ENCODE peak calls at places on chromosomes 2 and 18, in four cellular contexts. M is GM06990, Z is neural progenitor cell, A is fibroblast of mammary gland. P is an unnamed sample.

GRCh38 chr18:25459814-25460213 is 107.8 kb upstream of the ZNF521 start:
- DNase-seq in A (peak; percentile 5), Z (no peak), M (no peak), P (no peak)

GRCh38 chr2:168120730-168121129 is 126.7 kb downstream of the STK39 start:
- DNase-seq in M (no peak), A (no peak), Z (no peak), P (no peak)

GRCh38 chr2:101152195-101153076 is 1.3 kb upstream of the TBC1D8 start:
- DNase-seq in A (peak; percentile 82), Z (peak; percentile 74), M (peak; percentile 35), P (no peak)

GRCh38 chr2:10139536-10139935 is 17.0 kb downstream of the RRM2 start:
- DNase-seq in A (no peak), M (no peak), Z (no peak), P (no peak)

GRCh38 chr2:151887164-151887563 is 58.9 kb upstream of the ARL5A start:
- DNase-seq in Z (no peak), M (no peak), A (no peak), P (no peak)

GRCh38 chr2:148674063-148675020 is 29.8 kb downstream of the EPC2 start:
- DNase-seq in A (peak; percentile 66), M (peak; percentile 9), Z (peak; percentile 62), P (peak; percentile 49)

GRCh38 chr2:52732849-52733395 is 1034.7 kb upstream of the CHAC2 start:
- DNase-seq in Z (peak; percentile 20), A (no peak), M (no peak), P (no peak)

GRCh38 chr2:120223034-120223912 is at the start of gene TMEM185B:
- DNase-seq in Z (peak; percentile 85), A (peak; percentile 76), M (peak; percentile 90), P (peak; percentile 95)

GRCh38 chr2:102886216-102886893 is 124.5 kb downstream of the TMEM182 start:
- DNase-seq in M (no peak), Z (no peak), A (no peak), P (no peak)

GRCh38 chr18:56515522-56515921 is 122.9 kb downstream of the TXNL1 start:
- DNase-seq in A (peak; percentile 34), M (no peak), Z (no peak), P (no peak)

GRCh38 chr2:216596234-216596985 is 36.8 kb upstream of the IGFBP2 start:
- DNase-seq in A (peak; percentile 90), Z (no peak), M (no peak), P (no peak)

GRCh38 chr2:235389626-235390025 is 104.2 kb upstream of the AGAP1 start:
- DNase-seq in Z (no peak), M (no peak), A (no peak), P (no peak)

GRCh38 chr18:50644807-50645206 is 84.9 kb downstream of the MAPK4 start:
- DNase-seq in M (no peak), Z (peak; percentile 54), A (no peak), P (peak; percentile 7)

GRCh38 chr18:25365242-25365641 is 13.3 kb upstream of the ZNF521 start:
- DNase-seq in M (no peak), A (no peak), Z (no peak), P (no peak)

GRCh38 chr2:172233947-172234715 is 131.4 kb upstream of the DLX2 start:
- DNase-seq in A (no peak), M (no peak), Z (no peak), P (no peak)

GRCh38 chr2:172230783-172231446 is 128.2 kb upstream of the DLX2 start:
- DNase-seq in M (no peak), Z (no peak), A (no peak), P (no peak)

GRCh38 chr2:172231508-172231907 is 128.8 kb upstream of the DLX2 start:
- DNase-seq in A (no peak), M (no peak), Z (no peak), P (no peak)

GRCh38 chr2:172232638-172233253 is 130.0 kb upstream of the DLX2 start:
- DNase-seq in M (no peak), A (no peak), Z (no peak), P (no peak)

DNA sequence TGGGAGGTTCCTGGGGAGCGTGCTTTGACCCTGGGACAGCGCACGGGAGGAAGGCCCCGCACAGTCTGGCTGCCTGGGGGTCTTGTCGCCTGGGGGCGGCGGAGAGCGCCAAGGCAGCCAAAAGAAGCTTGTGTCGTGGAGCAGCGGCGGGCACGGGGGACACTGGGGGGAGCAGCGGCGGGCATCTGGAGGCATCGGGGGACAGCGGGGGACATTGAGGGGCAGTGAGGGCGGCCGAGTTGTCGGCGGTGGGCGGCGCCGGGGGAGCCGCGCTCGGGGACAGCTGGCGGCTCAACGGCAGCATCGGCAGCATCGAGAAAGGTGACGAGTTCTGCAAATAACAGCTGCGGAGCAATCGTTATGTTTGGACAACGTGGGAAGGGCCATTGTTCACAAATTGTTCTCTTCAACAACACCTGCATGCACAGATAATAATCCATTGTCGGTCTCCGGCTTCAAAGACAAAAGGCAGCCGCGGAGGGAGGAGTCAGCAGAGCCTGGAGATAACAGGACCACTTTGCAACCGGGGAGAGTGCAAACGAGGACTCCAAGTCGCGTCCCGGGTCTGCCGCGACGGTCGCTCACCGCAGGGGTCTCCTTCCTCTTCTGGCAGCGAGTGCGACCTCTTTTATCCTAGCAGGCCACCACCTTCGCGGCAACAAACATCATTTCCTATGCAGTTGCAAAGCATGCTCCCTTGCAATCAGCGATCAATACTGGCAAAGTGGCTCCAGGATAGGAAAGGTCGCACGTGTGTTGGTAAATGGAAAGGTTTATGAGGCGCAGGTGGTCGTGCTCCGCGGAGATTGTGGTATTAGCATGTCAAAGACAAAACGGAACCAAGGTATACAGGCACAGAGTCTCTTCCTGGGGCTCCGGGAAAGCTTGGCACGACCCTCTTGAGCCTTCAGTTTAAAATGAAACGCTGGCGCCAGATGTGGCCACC is 132.3 kb upstream of the DLX2 start:
- DNase-seq in Z (peak; percentile 75), M (no peak), A (no peak), P (peak; percentile 75)
- H3K4me3 ChIP-seq in Z (peak overlapping the region; percentile 57), M (peak overlapping the region; percentile 3), A (peak overlapping the region; percentile 42), P (peak overlapping the region; percentile 1)

GRCh38 chr2:33529771-33530481 is 53.5 kb downstream of the RASGRP3 start:
- DNase-seq in Z (no peak), M (no peak), A (peak; percentile 95), P (no peak)
- TF ChIP-seq CTCF in Z (no peak), M (no peak), A (no peak), P (no peak)

GRCh38 chr2:27258051-27258450 is 4.8 kb downstream of the SLC30A3 start:
- DNase-seq in M (no peak), A (no peak), Z (no peak), P (no peak)
- H3K4me3 ChIP-seq in M (no peak overlapping the region), A (no peak overlapping the region), Z (no peak overlapping the region), P (no peak overlapping the region)

DNA sequence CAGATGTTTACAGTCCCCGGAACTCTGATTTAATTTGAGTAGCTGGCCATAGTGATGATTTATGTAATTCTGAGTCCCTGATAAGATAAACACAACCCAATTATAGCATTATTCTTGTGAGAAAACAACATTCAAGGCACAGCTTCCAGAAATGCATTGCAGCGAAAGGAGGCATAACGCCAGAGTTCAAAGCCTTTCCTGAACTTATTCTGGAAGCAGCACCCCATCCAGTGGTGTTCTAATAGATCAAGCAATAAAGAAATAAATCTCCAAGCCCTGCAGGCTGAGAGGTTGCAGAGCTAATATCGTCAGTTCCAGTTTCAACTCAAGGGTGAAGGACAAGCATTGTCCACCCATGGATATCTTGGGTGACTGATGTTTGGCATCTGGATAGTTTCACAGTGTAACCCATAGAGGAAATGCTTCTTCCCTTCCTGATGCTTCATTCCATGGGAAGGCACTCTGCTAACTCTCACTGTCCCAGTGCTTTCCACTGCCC is 18.8 kb downstream of the CDH2 start:
- DNase-seq in Z (no peak), A (peak; percentile 55), M (no peak), P (no peak)
- TF ChIP-seq CTCF in Z (no peak), A (peak; percentile 18), M (no peak), P (no peak)

P was measured in DND-41.